ENCODE peak calls at places on chromosomes 6 and 20, in ten cellular contexts. L is heart right ventricle; W is AG04450; A is adipocyte; J is dorsolateral prefrontal cortex; K is PC-3; U is left ventricle myocardium inferior; V is CD4-positive, CD25-positive, alpha-beta regulatory T cell; Z is pancreas; G is ovary. C is an unnamed sample.

GRCh38 chr6:63527658-63528514 is 44.4 kb upstream of the LOC128125822 start:
- DNase-seq in L (no peak), W (peak; percentile 96), A (peak; percentile 43), J (no peak), K (peak; percentile 92), U (no peak), V (no peak), Z (peak; percentile 90), G (no peak), C (no peak)

GRCh38 chr6:24322924-24323323 is 34.9 kb downstream of the DCDC2 start:
- DNase-seq in L (no peak), W (no peak), A (no peak), J (no peak), K (no peak), U (no peak), V (no peak), Z (no peak), G (no peak), C (no peak)

GRCh38 chr6:140713495-140713894 is 1339.0 kb upstream of the CITED2 start:
- DNase-seq in L (no peak), W (no peak), A (no peak), J (no peak), K (no peak), U (no peak), V (no peak), Z (no peak), G (no peak), C (no peak)

GRCh38 chr6:28488916-28489365 is 26.7 kb downstream of the GPX6 start:
- DNase-seq in L (no peak), W (peak; percentile 36), A (peak; percentile 81), J (no peak), K (peak; percentile 69), U (no peak), V (no peak), Z (no peak), G (peak; percentile 64), C (no peak)

GRCh38 chr6:130848945-130849344 is 21.7 kb downstream of the SMLR1 start:
- DNase-seq in L (no peak), W (no peak), A (no peak), J (no peak), K (no peak), U (no peak), V (no peak), Z (no peak), G (no peak), C (no peak)

GRCh38 chr20:330233-331149 is 5.1 kb downstream of the SOX12 start:
- DNase-seq in L (no peak), W (no peak), A (peak; percentile 88), J (no peak), K (peak; percentile 83), U (no peak), V (peak; percentile 52), Z (peak; percentile 54), G (peak; percentile 61), C (no peak)

GRCh38 chr6:105890521-105891244 is 195.5 kb upstream of the PRDM1 start:
- DNase-seq in L (no peak), W (no peak), A (no peak), J (no peak), K (peak; percentile 53), U (no peak), V (no peak), Z (no peak), G (no peak), C (no peak)

GRCh38 chr6:13241364-13241763 is 87.0 kb downstream of the TBC1D7 start:
- DNase-seq in L (no peak), W (no peak), A (no peak), J (no peak), K (no peak), U (no peak), V (no peak), Z (no peak), G (no peak), C (no peak)

GRCh38 chr6:70843328-70843918 is 113.4 kb downstream of the B3GAT2 start:
- DNase-seq in L (no peak), W (no peak), A (no peak), J (no peak), K (peak; percentile 10), U (no peak), V (no peak), Z (no peak), G (no peak), C (no peak)

DNA sequence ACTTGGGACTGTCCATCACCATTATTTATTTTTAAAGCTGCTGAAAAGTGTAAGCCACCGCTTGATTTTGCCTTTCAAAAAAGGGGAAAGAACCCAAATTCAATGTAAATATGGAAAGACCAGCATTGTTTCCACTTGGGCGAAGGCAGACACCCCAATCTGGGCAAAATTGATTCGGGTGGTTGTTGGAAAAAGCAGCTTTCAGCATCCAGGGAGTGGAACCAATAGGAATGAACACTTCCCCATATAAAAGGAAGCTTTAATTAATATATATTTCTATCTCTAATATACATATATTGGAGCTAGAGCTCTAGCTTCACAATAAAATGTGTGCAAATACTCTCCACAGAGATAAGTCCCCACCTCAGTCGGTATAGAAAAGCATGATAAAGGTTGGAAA is at the start of gene TFAP2D:
- DNase-seq in L (no peak), W (no peak), A (no peak), J (no peak), K (no peak), U (no peak), V (no peak), Z (no peak), G (no peak), C (no peak)
- H3K27me3 ChIP-seq in L (peaks cover 91% of the 10 kb centered on the region), W (peaks cover 12% of the 10 kb centered on the region), A (peaks cover 62% of the 10 kb centered on the region), J (peaks cover 99% of the 10 kb centered on the region), K (peaks cover 97% of the 10 kb centered on the region), U (peaks cover 95% of the 10 kb centered on the region), V (peaks cover 13% of the 10 kb centered on the region), Z (no peaks in the 10 kb centered on the region), G (no peaks in the 10 kb centered on the region), C (peaks cover 74% of the 10 kb centered on the region)

DNA sequence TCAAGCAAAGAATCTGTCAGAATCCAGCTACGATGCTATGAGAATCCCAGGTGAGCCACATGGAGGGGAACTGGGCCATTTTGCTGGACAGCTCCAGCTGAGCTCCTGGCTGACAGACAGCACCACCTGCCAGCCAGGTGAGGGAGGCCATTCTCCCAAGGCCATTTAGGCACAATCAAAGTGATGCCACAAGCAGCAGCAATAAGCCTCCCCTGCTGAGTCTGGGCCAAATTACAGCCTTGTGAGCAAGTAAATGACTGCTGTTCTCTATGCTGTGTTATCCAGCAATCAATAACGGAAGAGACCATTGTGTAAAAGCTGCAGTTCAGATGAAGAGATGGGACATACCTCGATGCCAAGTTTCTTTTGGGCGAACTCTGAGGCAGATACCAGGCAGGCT is 14.1 kb upstream of the SCGN start:
- DNase-seq in L (no peak), W (no peak), A (no peak), J (no peak), K (peak; percentile 43), U (no peak), V (no peak), Z (peak; percentile 33), G (no peak), C (no peak)
- H3K27me3 ChIP-seq in L (peaks cover 10% of the 10 kb centered on the region), W (no peaks in the 10 kb centered on the region), A (peaks cover 37% of the 10 kb centered on the region), J (peaks cover 23% of the 10 kb centered on the region), K (peaks cover 55% of the 10 kb centered on the region), U (peaks cover 49% of the 10 kb centered on the region), V (peaks cover 6% of the 10 kb centered on the region), Z (no peaks in the 10 kb centered on the region), G (no peaks in the 10 kb centered on the region), C (no peaks in the 10 kb centered on the region)

GRCh38 chr20:18059603-18060002 is 1.9 kb upstream of the OVOL2 start:
- DNase-seq in L (no peak), W (no peak), A (no peak), J (no peak), K (no peak), U (no peak), V (no peak), Z (no peak), G (no peak), C (no peak)

GRCh38 chr20:18056174-18057105 is 1.3 kb downstream of the OVOL2 start:
- DNase-seq in L (no peak), W (no peak), A (peak; percentile 4), J (no peak), K (peak; percentile 60), U (no peak), V (no peak), Z (peak; percentile 16), G (no peak), C (peak; percentile 76)

GRCh38 chr20:18057994-18058349 is 256 bp upstream of the OVOL2 start:
- DNase-seq in L (no peak), W (no peak), A (no peak), J (no peak), K (no peak), U (no peak), V (no peak), Z (no peak), G (no peak), C (no peak)

GRCh38 chr20:18057106-18057993 is at the start of gene OVOL2:
- DNase-seq in L (no peak), W (no peak), A (no peak), J (peak; percentile 49), K (peak; percentile 95), U (no peak), V (no peak), Z (peak; percentile 93), G (no peak), C (peak; percentile 94)

DNA sequence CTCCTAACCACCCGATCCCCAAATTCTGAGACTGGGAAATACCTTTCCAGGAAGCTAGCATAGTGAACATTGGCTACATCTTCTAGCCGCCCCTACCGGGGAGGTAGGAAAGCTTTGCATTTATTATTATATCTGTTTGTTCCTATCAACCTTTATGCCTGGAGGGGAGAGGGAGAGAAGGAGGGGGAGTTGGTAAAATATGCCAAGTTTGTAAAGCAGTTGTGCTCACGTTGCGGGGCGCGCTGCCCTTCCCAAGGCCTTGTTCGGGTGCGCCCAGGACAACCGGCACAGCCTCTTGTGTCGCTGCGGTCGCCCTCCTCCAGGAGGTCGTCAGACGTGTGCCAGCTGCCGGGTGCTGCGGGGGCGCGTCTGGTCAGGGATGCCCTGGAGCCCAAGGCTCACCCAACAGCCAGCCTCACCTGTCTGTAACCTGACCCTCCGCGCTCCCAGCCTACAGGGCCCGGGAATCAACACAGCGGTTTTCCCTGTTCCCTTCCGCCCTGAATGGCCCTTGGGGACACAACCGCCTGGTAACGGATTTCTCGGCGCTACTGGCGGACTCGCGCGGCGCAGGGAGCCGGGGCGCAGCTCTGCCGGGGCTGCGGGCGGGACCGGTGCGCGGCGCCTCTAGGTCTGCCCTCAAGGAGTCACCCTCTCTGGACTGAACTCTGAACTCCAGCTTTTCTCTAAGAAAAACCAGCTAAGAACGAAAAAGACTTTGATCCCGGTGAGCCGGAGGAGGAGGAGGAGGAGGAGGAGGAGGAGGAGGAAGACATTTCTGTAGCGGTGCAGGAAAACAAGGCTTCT is 1.1 kb upstream of the OVOL2 start:
- DNase-seq in L (no peak), W (no peak), A (peak; percentile 1), J (no peak), K (peak; percentile 86), U (no peak), V (no peak), Z (peak; percentile 55), G (no peak), C (peak; percentile 74)
- H3K27me3 ChIP-seq in L (peaks cover 100% of the 10 kb centered on the region), W (peaks cover 65% of the 10 kb centered on the region), A (peaks cover 54% of the 10 kb centered on the region), J (peaks cover 56% of the 10 kb centered on the region), K (peaks cover 4% of the 10 kb centered on the region), U (peaks cover 100% of the 10 kb centered on the region), V (peaks cover 24% of the 10 kb centered on the region), Z (no peaks in the 10 kb centered on the region), G (no peaks in the 10 kb centered on the region), C (peaks cover 67% of the 10 kb centered on the region)

DNA sequence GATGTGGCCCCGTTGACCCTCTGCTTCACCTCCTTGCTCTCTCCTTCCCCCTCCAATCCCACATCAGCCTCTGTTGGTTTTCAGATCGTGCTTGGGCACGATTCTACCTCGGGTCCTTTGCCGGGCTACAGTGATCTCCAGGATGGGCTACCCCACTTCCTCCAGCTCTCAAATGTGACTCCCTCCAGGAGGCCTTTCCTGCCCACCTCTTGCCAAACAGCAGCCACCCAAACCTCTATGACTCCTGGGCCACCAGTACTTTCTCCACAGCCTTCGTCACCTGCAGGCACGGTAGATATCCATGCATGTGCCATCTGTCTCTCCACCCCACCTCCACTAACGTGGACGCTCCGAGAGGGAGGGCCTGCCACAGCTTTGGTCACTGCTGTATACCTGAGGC is 55.9 kb upstream of the NXT1 start:
- DNase-seq in L (no peak), W (no peak), A (no peak), J (no peak), K (no peak), U (no peak), V (no peak), Z (no peak), G (no peak), C (no peak)
- H3K27me3 ChIP-seq in L (no peaks in the 10 kb centered on the region), W (peaks cover 33% of the 10 kb centered on the region), A (peaks cover 19% of the 10 kb centered on the region), J (no peaks in the 10 kb centered on the region), K (peaks cover 87% of the 10 kb centered on the region), U (peaks cover 27% of the 10 kb centered on the region), V (no peaks in the 10 kb centered on the region), Z (no peaks in the 10 kb centered on the region), G (no peaks in the 10 kb centered on the region), C (no peaks in the 10 kb centered on the region)

C was measured in upper lobe of right lung.